ENCODE peak calls at places on chromosomes 13 and 19, in six cellular contexts. R, K, W, U, I and L are unnamed samples.

GRCh38 chr13:44734204-44734707 is 158.1 kb upstream of the TSC22D1 start:
- DNase-seq in R (peak; percentile 64), K (no peak), W (no peak), U (peak; percentile 85), I (no peak), L (no peak)

GRCh38 chr13:99774644-99775043 is 196.9 kb downstream of the ZIC5 start:
- DNase-seq in R (peak; percentile 1), K (no peak), W (no peak), U (no peak), I (no peak), L (no peak)

GRCh38 chr19:47239610-47240296 is 8.8 kb upstream of the BBC3 start:
- DNase-seq in R (peak; percentile 70), K (peak; percentile 55), W (no peak), U (no peak), I (peak; percentile 57), L (peak; percentile 95)

GRCh38 chr13:92535222-92536006 is 691.2 kb upstream of the GPC6 start:
- DNase-seq in R (no peak), K (no peak), W (no peak), U (no peak), I (no peak), L (no peak)

GRCh38 chr19:45200614-45201013 is 22.0 kb downstream of the BLOC1S3 start:
- DNase-seq in R (peak; percentile 30), K (no peak), W (no peak), U (no peak), I (no peak), L (peak; percentile 52)

GRCh38 chr13:27635256-27635655 is 13.6 kb downstream of the POLR1D start:
- DNase-seq in R (no peak), K (no peak), W (no peak), U (no peak), I (no peak), L (no peak)

GRCh38 chr19:35431147-35431807 is 16.8 kb upstream of the FFAR2 start:
- DNase-seq in R (no peak), K (no peak), W (no peak), U (no peak), I (no peak), L (no peak)

GRCh38 chr19:12841094-12841493 is 2.8 kb downstream of the MAST1 start:
- DNase-seq in R (no peak), K (no peak), W (no peak), U (no peak), I (no peak), L (peak; percentile 97)

GRCh38 chr13:48009298-48009697 is 8.2 kb upstream of the SUCLA2 start:
- DNase-seq in R (peak; percentile 73), K (no peak), W (no peak), U (no peak), I (no peak), L (no peak)

GRCh38 chr19:39858541-39858940 is 12.4 kb upstream of the FBL start:
- DNase-seq in R (peak; percentile 14), K (no peak), W (no peak), U (no peak), I (no peak), L (peak; percentile 72)

GRCh38 chr19:6717441-6717971 is 2.9 kb downstream of the C3 start:
- DNase-seq in R (peak; percentile 12), K (no peak), W (no peak), U (no peak), I (no peak), L (no peak)

GRCh38 chr13:101307181-101307701 is 109.1 kb downstream of the NALCN start:
- DNase-seq in R (peak; percentile 100), K (no peak), W (no peak), U (no peak), I (no peak), L (no peak)

GRCh38 chr13:32107474-32107873 is 75.9 kb downstream of the FRY start:
- DNase-seq in R (no peak), K (no peak), W (no peak), U (no peak), I (no peak), L (no peak)

GRCh38 chr19:38394488-38394887 is 6.0 kb downstream of the SPRED3 start:
- DNase-seq in R (no peak), K (peak; percentile 59), W (no peak), U (no peak), I (no peak), L (peak; percentile 98)

GRCh38 chr19:50478901-50479715 is 2.5 kb upstream of the GARIN5A start:
- DNase-seq in R (peak; percentile 25), K (peak; percentile 41), W (no peak), U (no peak), I (no peak), L (peak; percentile 91)

GRCh38 chr13:90416519-90416918 is 931.0 kb upstream of the MIR17HG start:
- DNase-seq in R (peak; percentile 94), K (no peak), W (no peak), U (no peak), I (no peak), L (no peak)

GRCh38 chr13:73870036-73870741 is 264.0 kb downstream of the KLF12 start:
- DNase-seq in R (peak; percentile 38), K (no peak), W (no peak), U (no peak), I (no peak), L (no peak)

GRCh38 chr19:31152906-31153305 is 196.3 kb downstream of the TSHZ3 start:
- DNase-seq in R (peak; percentile 38), K (no peak), W (no peak), U (no peak), I (no peak), L (no peak)

GRCh38 chr19:34426096-34426661 is 2.0 kb upstream of the UBA2 start:
- DNase-seq in R (no peak), K (no peak), W (no peak), U (no peak), I (no peak), L (peak; percentile 19)

GRCh38 chr13:40148742-40149141 is 493.3 kb downstream of the COG6 start:
- DNase-seq in R (no peak), K (no peak), W (no peak), U (no peak), I (no peak), L (no peak)

GRCh38 chr13:64052526-64052925 is 2636.9 kb upstream of the PCDH20 start:
- DNase-seq in R (no peak), K (no peak), W (no peak), U (no peak), I (no peak), L (no peak)

GRCh38 chr13:114010401-114011101 is 36.7 kb upstream of the C13orf46 start:
- DNase-seq in R (no peak), K (no peak), W (no peak), U (no peak), I (no peak), L (peak; percentile 84)

GRCh38 chr13:95128045-95128643 is 173.1 kb downstream of the ABCC4 start:
- DNase-seq in R (peak; percentile 66), K (no peak), W (no peak), U (no peak), I (no peak), L (no peak)

GRCh38 chr19:48341006-48341405 is 15.7 kb downstream of the EMP3 start:
- DNase-seq in R (peak; percentile 63), K (no peak), W (no peak), U (no peak), I (no peak), L (no peak)

DNA sequence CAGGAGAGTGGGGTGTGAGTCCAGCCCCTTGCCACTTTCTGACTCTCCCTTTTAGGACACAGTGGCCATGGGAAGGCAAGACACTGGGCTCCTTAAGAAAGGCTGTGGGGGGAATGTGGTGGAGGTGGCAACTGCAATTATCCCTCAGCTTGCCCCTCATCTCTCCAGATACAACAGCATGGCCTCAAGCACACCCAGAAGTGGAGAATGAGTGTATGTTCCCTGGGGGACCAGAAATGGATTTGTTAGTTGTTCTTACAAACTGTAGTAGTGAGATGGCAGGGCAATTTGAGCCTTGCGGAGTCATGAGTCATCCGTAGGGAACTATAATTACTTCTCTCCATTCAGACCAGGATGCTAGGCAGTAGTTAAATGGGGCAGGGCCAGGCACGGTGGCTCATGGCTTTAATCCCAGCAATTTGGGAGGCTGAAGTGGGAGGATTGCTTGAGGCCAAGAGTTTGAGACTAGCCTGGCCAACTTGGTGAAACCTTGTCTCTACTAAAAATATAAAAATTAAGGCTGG is 25.6 kb upstream of the CXCL17 start:
- DNase-seq in R (peak; percentile 62), K (peak; percentile 49), W (no peak), U (no peak), I (no peak), L (no peak)
- H3K36me3 ChIP-seq in R (no peaks in the 10 kb centered on the region), K (no peaks in the 10 kb centered on the region), W (no peaks in the 10 kb centered on the region), U (no peaks in the 10 kb centered on the region), I (no peaks in the 10 kb centered on the region), L (no peaks in the 10 kb centered on the region)

GRCh38 chr19:51760811-51761356 is at the start of gene FPR2:
- DNase-seq in R (no peak), K (no peak), W (no peak), U (no peak), I (no peak), L (no peak)

DNA sequence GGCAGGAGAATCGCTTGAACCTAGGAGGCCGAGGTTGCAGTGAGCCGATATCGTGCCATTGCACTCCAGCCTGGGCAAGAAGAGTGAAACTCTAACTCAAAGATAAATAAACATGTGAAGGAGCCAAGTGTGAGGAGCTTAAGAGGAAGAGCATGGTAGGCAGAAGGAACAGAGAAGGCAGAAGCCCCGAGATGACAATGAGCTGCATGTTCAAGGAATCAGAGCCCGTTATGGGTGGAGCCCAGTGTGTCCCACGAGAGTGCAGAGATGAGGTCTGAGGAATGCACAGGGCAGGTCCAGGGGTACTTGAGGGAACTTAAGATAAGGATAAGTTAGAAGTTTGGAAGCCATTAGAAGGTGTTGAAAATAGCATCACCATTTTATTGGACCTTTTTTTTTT is 716 bp downstream of the FPR2 start:
- DNase-seq in R (no peak), K (no peak), W (no peak), U (no peak), I (no peak), L (no peak)
- H3K4me3 ChIP-seq in R (no peak overlapping the region), K (no peak overlapping the region), W (no peak overlapping the region), U (no peak overlapping the region), I (no peak overlapping the region), L (no peak overlapping the region)

DNA sequence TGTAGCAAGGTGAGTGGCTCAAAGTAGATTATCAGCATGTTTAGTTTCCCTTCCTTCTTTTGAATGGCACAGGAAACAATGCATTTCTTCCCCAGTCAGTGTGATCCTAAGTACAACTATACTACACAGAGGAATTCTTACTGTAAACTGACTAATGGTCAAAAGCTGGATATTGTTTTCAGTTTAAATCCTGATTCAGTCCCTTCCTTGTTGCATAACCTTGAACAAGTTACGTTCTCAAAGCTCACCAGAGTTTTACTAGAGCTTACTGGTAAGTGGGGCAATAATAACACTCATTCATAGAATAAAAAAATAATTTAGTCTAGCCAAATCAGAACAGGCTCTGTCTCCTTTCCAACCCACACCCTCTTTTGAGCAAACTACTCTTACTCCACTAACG is 180.1 kb downstream of the POSTN start:
- DNase-seq in R (no peak), K (no peak), W (no peak), U (no peak), I (no peak), L (no peak)
- H3K27me3 ChIP-seq in R (no peaks in the 10 kb centered on the region), K (no peaks in the 10 kb centered on the region), W (no peaks in the 10 kb centered on the region), U (no peaks in the 10 kb centered on the region), I (no peaks in the 10 kb centered on the region), L (no peaks in the 10 kb centered on the region)

DNA sequence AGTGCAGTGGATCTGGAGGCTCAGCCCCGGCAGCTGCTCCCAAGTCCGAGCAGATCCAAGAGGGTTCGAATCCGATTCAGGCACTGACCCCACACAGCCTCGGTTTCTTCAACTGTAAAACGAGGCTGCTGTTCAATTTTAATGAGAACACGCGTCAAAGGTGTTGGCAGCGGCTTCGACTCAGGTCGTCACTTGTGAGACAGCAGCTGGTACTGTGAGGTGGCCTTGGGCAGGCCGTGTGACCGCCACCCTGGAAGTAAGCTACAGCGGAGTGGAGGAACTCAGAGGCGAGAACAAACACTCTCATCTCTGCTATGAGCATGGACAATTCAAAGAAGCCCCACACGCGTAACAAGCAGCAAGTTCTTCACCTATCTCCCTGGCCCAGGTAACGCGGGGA is 9.7 kb downstream of the MAP2K2 start:
- DNase-seq in R (no peak), K (no peak), W (no peak), U (no peak), I (no peak), L (peak; percentile 23)
- H3K36me3 ChIP-seq in R (peaks cover 45% of the 10 kb centered on the region), K (no peaks in the 10 kb centered on the region), W (peaks cover 43% of the 10 kb centered on the region), U (no peaks in the 10 kb centered on the region), I (no peaks in the 10 kb centered on the region), L (peaks cover 28% of the 10 kb centered on the region)